ENCODE peak calls at places on chromosomes 13 and 19, in six cellular contexts. Z is ovary, H is nephron progenitor cell, W is foreskin fibroblast, Q is stomach, O is heart left ventricle. F is an unnamed sample.
A peak's percentile ranks its signal among the peaks of the same experiment; 100 is the strongest.

GRCh38 chr13:25377244-25377962 is 5.6 kb downstream of the ATP8A2 start:
- DNase-seq in Z (no peak), H (no peak), O (no peak), Q (no peak), W (no peak), F (no peak)

GRCh38 chr19:1035998-1036621 is 3.8 kb upstream of the ABCA7 start:
- DNase-seq in W (no peak), Q (no peak), H (no peak), Z (no peak), O (no peak), F (no peak)

GRCh38 chr13:44879452-44880058 is 109.7 kb downstream of the NUFIP1 start:
- DNase-seq in W (peak; percentile 59), Z (no peak), Q (no peak), O (no peak), H (no peak), F (no peak)

GRCh38 chr19:4373601-4374441 is 26.5 kb downstream of the SH3GL1 start:
- DNase-seq in Z (peak; percentile 35), H (no peak), O (peak; percentile 56), W (peak; percentile 58), Q (no peak), F (no peak)

GRCh38 chr13:99652901-99653300 is 151.6 kb downstream of the TM9SF2 start:
- DNase-seq in Z (no peak), H (no peak), O (no peak), W (no peak), Q (no peak), F (no peak)

GRCh38 chr19:35755550-35756371 is 1.1 kb downstream of the HSPB6 start:
- DNase-seq in Z (peak; percentile 96), H (peak; percentile 53), Q (peak; percentile 60), O (peak; percentile 86), W (peak; percentile 86), F (no peak)

GRCh38 chr19:39038098-39038497 is 5.7 kb upstream of the FBXO27 start:
- DNase-seq in O (no peak), Z (no peak), Q (peak; percentile 58), W (peak; percentile 21), H (peak; percentile 47), F (peak; percentile 39)

GRCh38 chr13:60689571-60689970 is 292.6 kb downstream of the TDRD3 start:
- DNase-seq in O (no peak), Q (no peak), W (no peak), H (no peak), Z (no peak), F (no peak)

GRCh38 chr13:42354246-42355117 is 82.5 kb downstream of the AKAP11 start:
- DNase-seq in H (no peak), O (no peak), Z (no peak), Q (no peak), W (no peak), F (no peak)

GRCh38 chr13:78875792-78876580 is 217.0 kb upstream of the OBI1 start:
- DNase-seq in O (no peak), Q (no peak), H (no peak), Z (no peak), W (no peak), F (no peak)

GRCh38 chr13:113732961-113733950 is 25.8 kb upstream of the TMEM255B start:
- DNase-seq in H (no peak), Q (no peak), W (no peak), O (no peak), Z (no peak), F (no peak)

GRCh38 chr13:90201198-90201597 is 1146.3 kb upstream of the MIR17HG start:
- DNase-seq in Q (no peak), W (no peak), O (no peak), H (peak; percentile 5), Z (no peak), F (no peak)

GRCh38 chr13:30908416-30908980 is 2.4 kb downstream of the MEDAG start:
- DNase-seq in W (no peak), Z (peak; percentile 51), H (no peak), Q (no peak), O (peak; percentile 68), F (no peak)

GRCh38 chr13:27182054-27182453 is 10.4 kb upstream of the USP12 start:
- DNase-seq in Q (no peak), H (no peak), O (no peak), Z (no peak), W (no peak), F (no peak)

GRCh38 chr19:39141929-39142328 is 16.3 kb downstream of the PAK4 start:
- DNase-seq in Z (no peak), W (no peak), Q (no peak), O (no peak), H (no peak), F (no peak)

GRCh38 chr13:96000069-96000468 is 53.1 kb downstream of the UGGT2 start:
- DNase-seq in O (no peak), W (no peak), Z (no peak), Q (no peak), H (no peak), F (no peak)

GRCh38 chr13:96003304-96003703 is 49.9 kb downstream of the UGGT2 start:
- DNase-seq in Z (no peak), H (no peak), O (no peak), W (no peak), Q (no peak), F (no peak)
- TF ChIP-seq CTCF in Z (no peak), H (no peak), O (no peak), W (no peak), Q (no peak), F (no peak)

DNA sequence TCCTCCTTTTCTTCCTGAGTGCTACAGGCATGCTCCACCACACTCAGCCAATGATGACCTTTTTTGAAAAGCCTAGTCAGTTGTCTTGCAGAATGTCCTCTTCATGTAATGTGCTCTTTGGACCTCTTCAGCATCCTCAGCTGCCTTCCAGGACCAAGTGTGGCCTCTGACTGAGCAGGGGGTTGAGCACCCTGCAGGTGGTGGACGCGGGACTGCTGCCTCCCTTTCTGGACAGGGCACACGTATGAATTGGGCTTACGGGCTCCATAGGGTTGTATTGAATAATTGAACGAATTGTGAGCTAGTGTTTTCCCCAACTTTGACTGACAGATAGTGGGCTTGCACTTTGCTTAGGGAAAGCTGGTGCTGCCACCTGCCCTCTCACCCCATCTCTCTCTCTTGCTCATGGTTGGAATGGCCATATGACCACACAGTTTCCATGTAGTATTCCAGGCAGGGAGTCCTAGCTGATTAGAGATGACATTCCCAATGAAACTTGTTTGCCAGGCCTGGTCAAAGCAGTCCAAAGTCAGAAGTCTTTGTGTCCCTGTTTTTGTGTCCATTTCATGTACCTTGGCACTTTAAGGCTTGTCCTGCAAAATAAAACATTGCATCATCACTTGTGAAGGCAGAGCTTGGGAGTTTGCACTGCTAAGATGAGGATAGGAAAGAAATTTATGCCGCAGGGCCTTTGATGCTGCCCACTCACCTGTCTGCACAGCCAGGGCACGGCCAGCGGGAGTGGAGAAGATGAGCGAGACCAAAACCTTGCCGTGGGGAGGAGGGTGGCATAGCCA is 76.3 kb upstream of the NPAS1 start:
- DNase-seq in Z (no peak), W (no peak), O (no peak), H (no peak), Q (no peak), F (no peak)
- TF ChIP-seq CTCF in Z (no peak), W (no peak), O (no peak), H (no peak), Q (no peak), F (no peak)

DNA sequence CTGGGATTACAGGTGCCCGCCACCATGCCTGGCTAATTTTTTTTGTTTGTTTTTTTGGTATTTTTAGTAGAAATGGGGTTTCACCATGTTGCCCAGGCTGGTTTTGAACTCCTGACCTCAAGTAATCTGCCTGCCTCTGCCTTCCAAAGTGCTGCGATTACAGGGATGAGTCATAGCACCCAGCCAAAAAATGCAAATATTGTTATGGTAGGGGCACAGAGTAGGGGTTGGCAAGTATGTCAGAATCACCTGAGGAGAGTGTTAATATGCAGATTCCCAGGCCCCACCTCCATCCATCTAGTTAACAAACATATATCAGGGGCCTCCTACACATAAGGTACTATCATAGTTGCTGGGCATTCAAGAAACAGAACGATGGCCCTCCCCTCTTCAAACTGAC is 44.7 kb downstream of the VAV1 start:
- DNase-seq in O (no peak), Q (no peak), Z (no peak), H (no peak), W (no peak), F (no peak)
- TF ChIP-seq CTCF in O (no peak), Q (no peak), Z (no peak), H (no peak), W (no peak), F (no peak)

DNA sequence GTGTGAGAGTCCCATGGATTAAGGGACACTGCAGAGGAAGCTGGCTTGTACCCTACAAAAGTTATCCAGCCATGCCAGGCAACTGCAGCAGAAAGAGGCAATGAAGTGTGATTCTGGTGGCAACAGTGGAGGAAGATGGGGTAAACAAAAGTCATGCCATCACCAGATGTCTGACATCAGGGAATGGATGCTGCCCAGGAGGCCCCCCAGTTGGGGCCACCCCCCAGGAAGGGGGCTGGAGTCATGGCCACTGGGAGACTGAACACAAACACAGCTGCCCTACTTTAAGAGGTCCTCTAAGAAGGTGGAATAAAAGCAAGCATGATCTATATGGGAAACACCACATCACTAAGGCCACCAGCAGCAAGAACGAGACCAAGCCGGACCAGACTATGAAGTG is 235.3 kb downstream of the KLF12 start:
- DNase-seq in Q (no peak), H (no peak), O (no peak), W (no peak), Z (no peak), F (no peak)
- TF ChIP-seq CTCF in Q (no peak), H (no peak), O (no peak), W (no peak), Z (no peak), F (no peak)

GRCh38 chr13:39809466-39809865 is 154.0 kb downstream of the COG6 start:
- DNase-seq in Q (no peak), H (no peak), W (no peak), Z (no peak), O (no peak), F (no peak)

GRCh38 chr13:39815345-39816111 is 160.1 kb downstream of the COG6 start:
- DNase-seq in H (no peak), O (no peak), W (no peak), Z (peak; percentile 50), Q (no peak), F (no peak)

GRCh38 chr13:39811051-39811450 is 155.6 kb downstream of the COG6 start:
- DNase-seq in H (no peak), Q (no peak), Z (no peak), W (no peak), O (no peak), F (no peak)

GRCh38 chr13:39811696-39812095 is 156.2 kb downstream of the COG6 start:
- DNase-seq in Z (no peak), H (no peak), Q (no peak), W (no peak), O (no peak), F (no peak)

DNA sequence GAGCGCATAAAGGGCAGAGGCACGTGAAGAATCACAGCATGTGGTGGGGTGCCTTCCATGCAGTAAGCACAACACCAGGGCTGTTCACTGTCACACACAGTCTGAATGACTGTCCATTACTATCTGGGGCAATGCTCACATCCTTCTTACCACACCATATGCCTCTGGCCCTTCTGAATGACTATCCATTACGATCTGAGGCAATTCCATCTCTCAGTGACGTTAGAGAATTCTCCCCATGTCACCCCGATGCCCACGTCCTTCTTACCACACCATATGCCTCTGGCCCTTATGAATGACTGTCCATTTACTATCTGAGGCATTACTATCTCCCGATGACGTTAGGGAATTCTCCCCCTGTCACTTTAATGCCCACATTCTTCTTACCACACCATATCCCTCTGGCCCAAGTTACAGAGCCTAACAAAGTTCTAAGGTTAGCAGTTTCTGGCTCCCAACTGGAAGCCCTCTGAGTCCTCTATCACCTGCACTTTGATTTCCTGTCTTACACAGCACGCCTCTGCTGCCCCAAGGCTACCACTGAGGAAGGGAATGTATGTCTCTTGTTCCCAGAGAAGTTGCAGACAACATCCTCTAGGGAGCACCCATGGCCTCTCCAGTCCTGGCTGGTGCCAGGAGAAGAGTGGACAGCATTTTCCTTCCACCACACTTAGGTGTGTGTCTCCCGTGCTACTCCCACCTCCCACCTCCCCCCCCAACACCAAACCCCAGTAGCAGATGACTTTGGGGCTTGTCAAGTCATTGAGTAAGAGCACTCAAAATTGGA is 154.8 kb downstream of the COG6 start:
- DNase-seq in W (no peak), H (no peak), Z (no peak), Q (no peak), O (no peak), F (no peak)
- TF ChIP-seq CTCF in W (peak; percentile 2), H (no peak), Z (no peak), Q (no peak), O (no peak), F (no peak)

F was measured in lung.